ENCODE peak calls at places on chromosome 7, in ten cellular contexts. Z is MM.1S, K is cardiac fibroblast, M is WTC11, A is glutamatergic neuron, V is nephron progenitor cell, G is left lung, Y is psoas muscle, B is osteocyte, C is cardiac muscle cell. R is an unnamed sample.

GRCh38 chr7:10022957-10023356 is 950.7 kb upstream of the PHF14 start:
- DNase-seq in M (peak), A (peak), V (peak), G (no peak), K (no peak), Z (no peak), C (no peak), B (no peak), Y (no peak), R (no peak)

GRCh38 chr7:119472398-119473038 is 800.5 kb upstream of the KCND2 start:
- DNase-seq in Y (no peak), G (no peak), B (no peak), M (peak), C (no peak), K (no peak), Z (no peak), A (no peak), V (peak), R (no peak)

GRCh38 chr7:151038951-151039849 is 9.1 kb upstream of the ASIC3 start:
- DNase-seq in Y (peak), C (peak), A (no peak), V (peak), B (peak), G (peak), Z (no peak), M (no peak), K (peak), R (no peak)

GRCh38 chr7:107690611-107691010 is 30.0 kb downstream of the SLC26A4 start:
- DNase-seq in Y (no peak), C (peak), V (no peak), A (no peak), M (no peak), K (peak), Z (no peak), B (no peak), G (no peak), R (no peak)

GRCh38 chr7:100693312-100694195 is 496 bp downstream of the GIGYF1 start:
- DNase-seq in Z (no peak), A (peak), M (no peak), V (peak), K (no peak), G (peak), Y (peak), B (peak), C (no peak), R (no peak)

GRCh38 chr7:41051525-41051924 is 651.4 kb downstream of the INHBA start:
- DNase-seq in G (no peak), M (no peak), K (no peak), B (no peak), V (no peak), A (no peak), C (no peak), Y (no peak), Z (no peak), R (no peak)

GRCh38 chr7:128783143-128783799 is 7.7 kb upstream of the OPN1SW start:
- DNase-seq in B (no peak), A (no peak), V (peak), M (peak), G (no peak), K (peak), C (peak), Z (no peak), Y (peak), R (peak)

GRCh38 chr7:88243345-88243909 is 23.6 kb upstream of the SRI start:
- DNase-seq in G (no peak), M (no peak), A (no peak), C (peak), Y (no peak), K (peak), Z (peak), V (no peak), B (no peak), R (no peak)

GRCh38 chr7:517848-518629 is 1.6 kb downstream of the PDGFA start:
- DNase-seq in C (peak), G (peak), V (peak), M (peak), K (peak), Y (peak), A (peak), B (no peak), Z (no peak), R (no peak)

GRCh38 chr7:37287093-37287492 is 161.6 kb downstream of the ELMO1 start:
- DNase-seq in C (peak), K (no peak), A (no peak), M (no peak), Y (no peak), B (no peak), V (no peak), Z (peak), G (no peak), R (no peak)

GRCh38 chr7:27174077-27175004 is at the start of gene HOXA10:
- DNase-seq in V (peak), M (no peak), Z (no peak), Y (no peak), C (no peak), G (no peak), B (no peak), K (no peak), A (peak), R (no peak)

GRCh38 chr7:114820993-114821945 is 100.6 kb upstream of the MDFIC start:
- DNase-seq in K (no peak), C (peak), V (no peak), M (no peak), G (no peak), A (no peak), Z (no peak), B (no peak), Y (no peak), R (no peak)

GRCh38 chr7:99372275-99373085 is 2.0 kb upstream of the ARPC1B start:
- DNase-seq in B (no peak), V (peak), Z (no peak), C (peak), A (no peak), G (no peak), Y (no peak), K (no peak), M (no peak), R (no peak)

GRCh38 chr7:92955081-92955480 is 118.7 kb upstream of the CDK6 start:
- DNase-seq in K (no peak), V (no peak), B (no peak), M (no peak), Z (no peak), C (no peak), G (no peak), Y (no peak), A (no peak), R (no peak)

GRCh38 chr7:67359900-67360299 is 363.3 kb downstream of the TYW1 start:
- DNase-seq in B (no peak), K (no peak), G (no peak), V (no peak), Y (no peak), Z (no peak), C (no peak), M (no peak), A (no peak), R (no peak)

GRCh38 chr7:94087664-94088352 is 83.7 kb upstream of the BET1 start:
- DNase-seq in K (peak), B (no peak), Z (peak), C (peak), G (no peak), V (peak), M (peak), Y (no peak), A (peak), R (peak)

GRCh38 chr7:105496501-105496900 is 25.6 kb downstream of the PUS7 start:
- DNase-seq in V (no peak), G (no peak), A (no peak), C (peak), Z (no peak), B (no peak), Y (no peak), K (peak), M (no peak), R (no peak)

GRCh38 chr7:116633131-116633988 is 38.6 kb upstream of the MET start:
- DNase-seq in C (peak), B (no peak), M (no peak), A (no peak), G (no peak), V (peak), K (peak), Z (no peak), Y (peak), R (no peak)

GRCh38 chr7:141349804-141350203 is 201.4 kb upstream of the AGK start:
- DNase-seq in K (no peak), C (no peak), M (no peak), A (no peak), Z (no peak), Y (no peak), V (no peak), G (no peak), B (no peak), R (no peak)

GRCh38 chr7:74334026-74334425 is 44.8 kb downstream of the CLIP2 start:
- DNase-seq in V (no peak), A (no peak), Z (no peak), Y (no peak), B (no peak), G (no peak), M (no peak), K (peak), C (peak), R (peak)

GRCh38 chr7:123024989-123025758 is 29.7 kb upstream of the TAS2R16 start:
- DNase-seq in A (no peak), M (no peak), B (no peak), Y (no peak), K (peak), Z (no peak), V (no peak), G (no peak), C (peak), R (no peak)

GRCh38 chr7:80154656-80155325 is 20.2 kb downstream of the GNAI1 start:
- DNase-seq in K (peak), G (no peak), B (no peak), C (peak), A (no peak), V (no peak), M (no peak), Z (no peak), Y (no peak), R (no peak)

GRCh38 chr7:135708041-135708440 is 19.9 kb downstream of the SLC13A4 start:
- DNase-seq in Z (no peak), V (no peak), K (no peak), C (no peak), Y (no peak), G (peak), B (no peak), M (peak), A (no peak), R (no peak)

DNA sequence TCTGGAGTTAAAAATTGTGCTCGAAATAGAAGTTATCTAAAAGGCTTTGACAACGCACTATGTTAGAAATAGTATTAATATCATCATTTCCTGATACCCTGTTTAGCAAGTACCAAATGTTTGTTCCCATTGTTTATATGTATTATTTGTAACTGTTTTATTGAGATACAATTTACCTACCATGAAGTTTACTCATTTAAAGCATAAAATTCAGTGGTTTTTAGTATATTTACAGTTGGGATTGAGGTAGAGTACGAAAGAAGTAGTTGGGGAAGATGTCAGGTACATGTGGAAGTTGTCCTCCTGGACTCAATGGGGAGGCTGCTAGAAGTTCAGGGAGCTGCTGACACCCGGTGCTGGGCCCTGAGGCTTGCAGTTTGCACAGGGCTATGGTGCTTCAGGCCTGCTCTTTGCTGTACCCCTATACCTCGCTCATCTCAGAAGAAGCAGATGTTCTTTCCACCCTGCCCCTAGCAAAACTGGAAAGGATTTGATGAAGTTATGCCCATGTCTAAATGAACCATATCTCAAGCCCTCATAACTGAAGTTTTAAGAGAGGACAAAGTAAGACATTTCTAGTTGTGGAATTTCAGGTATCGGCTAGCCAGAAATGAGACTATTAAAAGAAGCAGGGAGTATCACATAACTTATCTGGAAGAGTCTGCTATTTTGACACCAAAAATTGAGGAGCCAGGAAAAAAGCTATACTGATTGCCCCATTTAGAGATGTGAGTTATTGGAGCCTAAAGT is 25.2 kb upstream of the WNT16 start:
- DNase-seq in Z (no peak), A (no peak), Y (no peak), V (no peak), B (no peak), K (no peak), M (peak), G (no peak), C (no peak), R (no peak)
- TF ChIP-seq CTCF in Z (no peak), A (no peak), Y (no peak), V (no peak), B (no peak), K (no peak), M (no peak), G (no peak), C (no peak), R (no peak)

GRCh38 chr7:82444220-82445049 is 858 bp upstream of the CACNA2D1 start:
- DNase-seq in Z (peak), G (peak), M (peak), K (no peak), A (peak), V (peak), B (no peak), Y (no peak), C (no peak), R (no peak)
- TF ChIP-seq CTCF in Z (peak), G (no peak), M (no peak), K (no peak), A (no peak), V (no peak), B (no peak), Y (no peak), C (no peak), R (no peak)

DNA sequence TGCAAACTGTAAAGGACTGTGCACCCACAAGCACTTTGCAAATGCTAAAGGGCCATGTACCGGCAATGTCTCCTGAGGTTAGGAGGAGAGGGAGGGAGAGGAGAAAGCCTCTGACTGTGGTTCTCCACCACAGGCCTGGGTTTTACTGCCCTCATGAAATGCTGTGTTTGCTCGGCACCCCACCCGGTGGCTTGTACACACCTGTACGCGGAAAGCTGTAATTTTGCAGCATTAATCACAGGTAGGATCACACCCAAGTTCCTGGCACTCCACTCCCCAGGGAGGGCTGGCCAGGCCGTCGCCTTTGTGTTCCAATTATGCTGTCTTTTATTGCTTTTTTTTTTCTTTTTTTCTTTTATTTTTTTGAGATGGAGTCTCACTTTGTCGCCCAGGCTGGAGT is 78.5 kb upstream of the MYL10 start:
- DNase-seq in B (no peak), Y (no peak), C (no peak), V (no peak), M (no peak), K (no peak), Z (no peak), A (no peak), G (no peak), R (no peak)
- TF ChIP-seq CTCF in B (no peak), Y (no peak), C (no peak), V (no peak), M (no peak), K (no peak), Z (no peak), A (no peak), G (no peak), R (no peak)

GRCh38 chr7:143408686-143409551 is at the start of gene EPHA1:
- DNase-seq in C (peak), M (peak), G (no peak), Z (peak), Y (no peak), K (peak), A (no peak), V (peak), B (no peak), R (no peak)
- TF ChIP-seq CTCF in C (peak), M (peak), G (peak), Z (peak), Y (no peak), K (peak), A (no peak), V (peak), B (peak), R (peak)

GRCh38 chr7:143507094-143507518 is 29.4 kb downstream of the TAS2R41 start:
- DNase-seq in C (no peak), V (no peak), K (no peak), A (no peak), Z (no peak), B (no peak), G (no peak), M (no peak), Y (no peak), R (no peak)
- TF ChIP-seq CTCF in C (no peak), V (no peak), K (no peak), A (no peak), Z (no peak), B (no peak), G (no peak), M (no peak), Y (no peak), R (no peak)